ENCODE peak calls at places on chromosomes 3 and 15, in six cellular contexts. T, W, S, O, K and E are unnamed samples.

GRCh38 chr15:92097473-92098178 is 244.1 kb downstream of the SLCO3A1 start:
- DNase-seq in T (peak; percentile 20), W (peak; percentile 69), S (peak; percentile 16), O (peak; percentile 36), K (peak; percentile 30), E (no peak)

GRCh38 chr15:61700803-61701202 is 359.4 kb downstream of the VPS13C start:
- DNase-seq in T (no peak), W (no peak), S (no peak), O (no peak), K (no peak), E (no peak)

GRCh38 chr3:150543128-150543527 is 3.2 kb downstream of the SERP1 start:
- DNase-seq in T (no peak), W (no peak), S (no peak), O (no peak), K (no peak), E (no peak)

GRCh38 chr15:95325763-95326688 is 1004.5 kb upstream of the NR2F2 start:
- DNase-seq in T (no peak), W (no peak), S (no peak), O (no peak), K (no peak), E (no peak)

GRCh38 chr3:46667657-46668056 is 25.8 kb downstream of the ALS2CL start:
- DNase-seq in T (no peak), W (peak; percentile 4), S (no peak), O (no peak), K (no peak), E (no peak)

GRCh38 chr15:100595964-100596363 is 6.0 kb downstream of the LINS1 start:
- DNase-seq in T (no peak), W (no peak), S (no peak), O (peak; percentile 15), K (no peak), E (no peak)

GRCh38 chr3:13107661-13108060 is 34.4 kb upstream of the IQSEC1 start:
- DNase-seq in T (no peak), W (no peak), S (no peak), O (no peak), K (no peak), E (no peak)

GRCh38 chr3:40690696-40691597 is 166.2 kb downstream of the ZNF621 start:
- DNase-seq in T (no peak), W (no peak), S (no peak), O (no peak), K (no peak), E (no peak)

GRCh38 chr15:61228025-61228901 is 839 bp downstream of the RORA start:
- DNase-seq in T (no peak), W (peak; percentile 60), S (no peak), O (no peak), K (no peak), E (no peak)

GRCh38 chr15:62644874-62645755 is 397.4 kb upstream of the TPM1 start:
- DNase-seq in T (no peak), W (no peak), S (no peak), O (no peak), K (peak; percentile 64), E (no peak)

GRCh38 chr3:188387921-188388320 is 234.0 kb downstream of the LPP start:
- DNase-seq in T (no peak), W (no peak), S (no peak), O (no peak), K (no peak), E (no peak)

GRCh38 chr3:13500133-13500885 is 20.2 kb downstream of the HDAC11 start:
- DNase-seq in T (no peak), W (peak; percentile 79), S (no peak), O (peak; percentile 84), K (no peak), E (peak; percentile 84)

GRCh38 chr3:38001456-38002081 is 11.0 kb downstream of the VILL start:
- DNase-seq in T (no peak), W (no peak), S (no peak), O (peak; percentile 26), K (no peak), E (no peak)

GRCh38 chr3:195105841-195106417 is 165.0 kb downstream of the XXYLT1 start:
- DNase-seq in T (no peak), W (no peak), S (no peak), O (no peak), K (no peak), E (no peak)

GRCh38 chr15:26453914-26454313 is 319.0 kb downstream of the GABRB3 start:
- DNase-seq in T (no peak), W (no peak), S (no peak), O (no peak), K (no peak), E (no peak)

GRCh38 chr3:195900426-195901355 is 7.7 kb downstream of the TNK2 start:
- DNase-seq in T (no peak), W (no peak), S (no peak), O (no peak), K (peak; percentile 83), E (no peak)

GRCh38 chr3:138070006-138070405 is 45.4 kb downstream of the DZIP1L start:
- DNase-seq in T (no peak), W (no peak), S (no peak), O (no peak), K (no peak), E (no peak)

GRCh38 chr15:75697523-75698398 is 14.9 kb downstream of the CSPG4 start:
- DNase-seq in T (no peak), W (no peak), S (no peak), O (no peak), K (no peak), E (no peak)

GRCh38 chr15:40992241-40992741 is 39.0 kb downstream of the CHAC1 start:
- DNase-seq in T (no peak), W (no peak), S (no peak), O (no peak), K (no peak), E (no peak)

GRCh38 chr3:171122212-171122611 is 95.7 kb upstream of the SLC2A2 start:
- DNase-seq in T (no peak), W (no peak), S (no peak), O (no peak), K (no peak), E (no peak)

GRCh38 chr3:171127611-171128010 is 101.1 kb upstream of the SLC2A2 start:
- DNase-seq in T (no peak), W (no peak), S (no peak), O (no peak), K (no peak), E (no peak)

GRCh38 chr3:171126478-171127214 is 100.1 kb upstream of the SLC2A2 start:
- DNase-seq in T (no peak), W (no peak), S (no peak), O (no peak), K (no peak), E (no peak)

GRCh38 chr3:171123913-171124312 is 97.4 kb upstream of the SLC2A2 start:
- DNase-seq in T (no peak), W (no peak), S (no peak), O (no peak), K (no peak), E (no peak)

DNA sequence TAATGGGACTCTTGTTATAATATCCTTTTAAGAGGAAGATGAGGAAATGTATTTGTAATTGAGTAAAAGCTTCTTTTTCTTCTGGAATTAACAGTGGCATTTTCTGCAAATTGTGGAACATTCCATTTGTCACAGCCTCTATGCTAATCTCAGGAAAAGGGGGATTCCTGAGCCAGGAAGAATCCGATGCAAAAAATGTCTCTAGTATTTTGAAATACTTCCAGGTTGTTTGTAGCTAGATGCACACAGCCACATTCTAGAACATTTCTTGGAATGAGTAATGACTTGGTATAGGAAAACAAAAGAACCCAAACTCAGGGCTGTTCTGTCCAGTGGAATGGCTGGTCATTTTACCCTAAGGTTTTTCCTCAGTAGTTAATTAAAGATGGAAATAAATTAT is 98.5 kb upstream of the SLC2A2 start:
- DNase-seq in T (no peak), W (no peak), S (no peak), O (no peak), K (no peak), E (no peak)
- TF ChIP-seq JUND in T (no peak), W (no peak), S (no peak), O (no peak), K (no peak), E (no peak)

GRCh38 chr3:160924776-160925175 is 168.7 kb downstream of the PPM1L start:
- DNase-seq in T (no peak), W (no peak), S (no peak), O (no peak), K (no peak), E (no peak)

GRCh38 chr3:160927620-160928019 is 171.6 kb downstream of the PPM1L start:
- DNase-seq in T (no peak), W (no peak), S (no peak), O (no peak), K (no peak), E (no peak)

GRCh38 chr3:160931474-160931873 is 173.7 kb downstream of the B3GALNT1 start:
- DNase-seq in T (no peak), W (peak; percentile 32), S (no peak), O (no peak), K (no peak), E (no peak)

GRCh38 chr3:160928183-160928718 is 172.2 kb downstream of the PPM1L start:
- DNase-seq in T (no peak), W (no peak), S (no peak), O (no peak), K (no peak), E (no peak)

DNA sequence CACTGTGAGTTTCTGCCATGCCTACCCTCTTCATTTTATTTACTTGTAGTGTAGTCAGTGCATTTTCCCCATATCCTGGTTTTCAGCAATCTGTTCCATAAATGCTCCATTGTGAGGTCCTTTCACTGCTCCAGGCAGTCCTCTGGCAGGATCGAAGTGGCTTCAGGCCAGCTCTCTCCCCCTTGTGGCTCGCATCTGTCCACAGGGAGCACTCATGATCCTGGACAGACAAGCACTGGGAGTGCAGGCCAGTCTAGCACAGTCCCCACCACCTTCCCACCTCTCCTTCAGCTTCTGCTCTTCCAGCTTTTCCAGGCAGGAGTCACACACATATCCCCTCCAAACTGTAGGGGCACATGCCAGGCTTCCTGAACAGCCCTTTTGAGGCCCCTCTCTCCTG is 173.6 kb downstream of the PPM1L start:
- DNase-seq in T (no peak), W (peak; percentile 29), S (no peak), O (no peak), K (no peak), E (no peak)
- TF ChIP-seq RAD21 in T (no peak), W (peak; percentile 40), S (no peak), O (no peak), K (no peak), E (no peak)

GRCh38 chr15:89679221-89679620 is at the start of gene PLIN1:
- DNase-seq in T (no peak), W (no peak), S (no peak), O (no peak), K (no peak), E (no peak)
- TF ChIP-seq JUND in T (no peak), W (no peak), S (no peak), O (no peak), K (no peak), E (no peak)

DNA sequence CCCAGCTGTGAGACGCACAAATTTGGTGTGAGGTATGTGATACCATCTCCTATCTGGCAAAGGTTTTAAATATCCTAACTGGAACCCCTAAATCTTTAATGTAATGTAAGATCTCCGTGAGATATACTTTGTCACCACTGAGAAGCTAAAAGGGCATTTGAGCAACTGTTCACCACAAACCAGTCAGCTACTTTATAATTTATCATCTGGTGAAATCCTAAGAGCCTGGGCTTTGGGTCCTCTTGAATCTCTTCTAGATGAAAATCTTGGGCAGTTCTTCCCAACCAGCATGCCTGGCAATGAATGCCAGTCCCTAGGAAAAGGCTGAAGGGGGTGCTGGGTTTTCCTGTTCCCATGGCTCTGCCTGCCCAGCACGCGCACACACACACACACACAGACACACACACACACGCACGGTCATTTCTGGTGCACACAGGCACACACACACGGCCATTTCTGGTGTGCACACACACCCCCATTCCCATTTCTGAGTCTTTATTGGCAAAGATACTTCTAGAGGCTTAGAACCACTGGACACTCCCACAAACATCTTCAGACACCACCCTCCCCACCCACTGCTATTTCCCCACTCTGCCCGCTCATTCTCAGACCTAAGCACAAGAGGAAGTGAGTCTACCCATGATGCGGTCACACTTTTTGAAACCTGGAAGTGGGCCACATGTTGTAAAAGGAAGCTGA is 72.6 kb downstream of the MYO1E start:
- DNase-seq in T (peak; percentile 97), W (no peak), S (peak; percentile 86), O (no peak), K (no peak), E (no peak)
- TF ChIP-seq RAD21 in T (peak; percentile 16), W (no peak), S (peak; percentile 26), O (no peak), K (no peak), E (no peak)